ENCODE peak calls at places on chromosomes 7 and 10, in nine cellular contexts. One of them, this sample, is unnamed.

GRCh38 chr7:7304705-7305475 is 122.5 kb downstream of the C1GALT1 start:
- DNase-seq in PC-3: no peak
- DNase-seq in right cardiac atrium: no peak
- DNase-seq in breast epithelium: peak; percentile 22
- DNase-seq in GM06990: no peak
- DNase-seq in CD8-positive, alpha-beta T cell: no peak
- DNase-seq in tibial artery: no peak
- DNase-seq in brain microvascular endothelial cell: no peak
- DNase-seq in ovary: no peak
- DNase-seq in this sample: no peak

GRCh38 chr7:46565257-46565656 is 644.2 kb upstream of the IGFBP3 start:
- DNase-seq in PC-3: no peak
- DNase-seq in GM06990: no peak
- DNase-seq in CD8-positive, alpha-beta T cell: no peak
- DNase-seq in right cardiac atrium: no peak
- DNase-seq in tibial artery: no peak
- DNase-seq in ovary: no peak
- DNase-seq in breast epithelium: no peak
- DNase-seq in brain microvascular endothelial cell: no peak
- DNase-seq in this sample: no peak

GRCh38 chr7:100370303-100370702 is 3.0 kb upstream of the PILRA start:
- DNase-seq in PC-3: no peak
- DNase-seq in right cardiac atrium: no peak
- DNase-seq in breast epithelium: no peak
- DNase-seq in GM06990: no peak
- DNase-seq in CD8-positive, alpha-beta T cell: no peak
- DNase-seq in tibial artery: no peak
- DNase-seq in brain microvascular endothelial cell: no peak
- DNase-seq in ovary: no peak
- DNase-seq in this sample: no peak

GRCh38 chr7:67462781-67463191 is 466.2 kb downstream of the TYW1 start:
- DNase-seq in ovary: peak; percentile 69
- DNase-seq in breast epithelium: peak; percentile 49
- DNase-seq in GM06990: no peak
- DNase-seq in PC-3: no peak
- DNase-seq in right cardiac atrium: peak; percentile 50
- DNase-seq in tibial artery: no peak
- DNase-seq in brain microvascular endothelial cell: no peak
- DNase-seq in CD8-positive, alpha-beta T cell: no peak
- DNase-seq in this sample: no peak

GRCh38 chr10:29621161-29621560 is 13.6 kb downstream of the SVIL start:
- DNase-seq in right cardiac atrium: no peak
- DNase-seq in CD8-positive, alpha-beta T cell: no peak
- DNase-seq in ovary: peak; percentile 45
- DNase-seq in breast epithelium: peak; percentile 22
- DNase-seq in GM06990: no peak
- DNase-seq in PC-3: no peak
- DNase-seq in tibial artery: peak; percentile 90
- DNase-seq in brain microvascular endothelial cell: peak; percentile 77
- DNase-seq in this sample: no peak

GRCh38 chr10:92757066-92757716 is 67.4 kb downstream of the HHEX start:
- DNase-seq in PC-3: peak; percentile 55
- DNase-seq in CD8-positive, alpha-beta T cell: no peak
- DNase-seq in brain microvascular endothelial cell: peak; percentile 53
- DNase-seq in GM06990: peak; percentile 75
- DNase-seq in tibial artery: peak; percentile 97
- DNase-seq in right cardiac atrium: peak; percentile 94
- DNase-seq in ovary: peak; percentile 28
- DNase-seq in breast epithelium: peak; percentile 90
- DNase-seq in this sample: no peak

GRCh38 chr7:155833651-155834050 is 21.4 kb upstream of the SHH start:
- DNase-seq in ovary: no peak
- DNase-seq in right cardiac atrium: no peak
- DNase-seq in breast epithelium: no peak
- DNase-seq in GM06990: no peak
- DNase-seq in tibial artery: peak; percentile 45
- DNase-seq in PC-3: no peak
- DNase-seq in brain microvascular endothelial cell: no peak
- DNase-seq in CD8-positive, alpha-beta T cell: no peak
- DNase-seq in this sample: no peak

GRCh38 chr7:137081694-137082093 is 213.2 kb downstream of the CHRM2 start:
- DNase-seq in breast epithelium: no peak
- DNase-seq in PC-3: peak; percentile 35
- DNase-seq in tibial artery: peak; percentile 74
- DNase-seq in ovary: peak; percentile 74
- DNase-seq in GM06990: no peak
- DNase-seq in right cardiac atrium: peak; percentile 93
- DNase-seq in CD8-positive, alpha-beta T cell: no peak
- DNase-seq in brain microvascular endothelial cell: peak; percentile 77
- DNase-seq in this sample: no peak

GRCh38 chr7:83153419-83153818 is 9.3 kb downstream of the PCLO start:
- DNase-seq in CD8-positive, alpha-beta T cell: no peak
- DNase-seq in GM06990: no peak
- DNase-seq in PC-3: no peak
- DNase-seq in ovary: no peak
- DNase-seq in brain microvascular endothelial cell: no peak
- DNase-seq in tibial artery: no peak
- DNase-seq in right cardiac atrium: no peak
- DNase-seq in breast epithelium: no peak
- DNase-seq in this sample: no peak

GRCh38 chr7:1229956-1230355 is 2.7 kb upstream of the UNCX start:
- DNase-seq in CD8-positive, alpha-beta T cell: no peak
- DNase-seq in GM06990: no peak
- DNase-seq in tibial artery: no peak
- DNase-seq in brain microvascular endothelial cell: no peak
- DNase-seq in ovary: no peak
- DNase-seq in PC-3: no peak
- DNase-seq in right cardiac atrium: no peak
- DNase-seq in breast epithelium: no peak
- DNase-seq in this sample: no peak

GRCh38 chr7:73850212-73850611 is 7.9 kb upstream of the METTL27 start:
- DNase-seq in CD8-positive, alpha-beta T cell: no peak
- DNase-seq in breast epithelium: no peak
- DNase-seq in PC-3: no peak
- DNase-seq in brain microvascular endothelial cell: no peak
- DNase-seq in right cardiac atrium: no peak
- DNase-seq in ovary: no peak
- DNase-seq in GM06990: no peak
- DNase-seq in tibial artery: no peak
- DNase-seq in this sample: no peak

GRCh38 chr10:100364735-100365391 is 17.8 kb downstream of the SCD start:
- DNase-seq in brain microvascular endothelial cell: peak; percentile 60
- DNase-seq in breast epithelium: peak; percentile 87
- DNase-seq in right cardiac atrium: peak; percentile 91
- DNase-seq in PC-3: peak; percentile 86
- DNase-seq in tibial artery: peak; percentile 86
- DNase-seq in CD8-positive, alpha-beta T cell: no peak
- DNase-seq in ovary: peak; percentile 87
- DNase-seq in GM06990: no peak
- DNase-seq in this sample: no peak

DNA sequence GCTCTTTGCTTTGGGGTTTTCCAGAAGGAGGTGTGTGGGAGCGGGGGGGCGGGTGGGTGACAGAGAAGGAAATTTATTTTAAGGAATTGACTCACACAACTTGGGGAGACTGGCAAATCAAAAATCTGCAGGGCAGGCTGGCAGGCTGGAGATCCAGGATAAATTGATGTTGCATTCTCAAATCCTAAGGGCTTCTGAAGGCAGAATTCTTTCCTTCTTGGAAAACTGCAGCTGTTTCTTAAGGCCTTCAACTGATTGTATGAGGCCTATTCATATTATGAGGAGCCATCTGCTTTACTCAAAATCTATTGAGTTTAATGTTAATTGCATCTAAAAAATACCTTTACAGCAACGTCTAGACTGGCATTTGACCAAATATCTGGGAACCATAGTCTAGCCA is 1528.8 kb upstream of the LRRTM3 start:
- DNase-seq in brain microvascular endothelial cell: no peak
- DNase-seq in breast epithelium: no peak
- DNase-seq in GM06990: no peak
- DNase-seq in ovary: no peak
- DNase-seq in right cardiac atrium: no peak
- DNase-seq in tibial artery: no peak
- DNase-seq in CD8-positive, alpha-beta T cell: no peak
- DNase-seq in PC-3: no peak
- DNase-seq in this sample: no peak
- H3K27me3 ChIP-seq in brain microvascular endothelial cell: no peaks in the 10 kb centered on the region
- H3K27me3 ChIP-seq in breast epithelium: no peaks in the 10 kb centered on the region
- H3K27me3 ChIP-seq in GM06990: no peaks in the 10 kb centered on the region
- H3K27me3 ChIP-seq in ovary: no peaks in the 10 kb centered on the region
- H3K27me3 ChIP-seq in right cardiac atrium: no peaks in the 10 kb centered on the region
- H3K27me3 ChIP-seq in tibial artery: no peaks in the 10 kb centered on the region
- H3K27me3 ChIP-seq in CD8-positive, alpha-beta T cell: no peaks in the 10 kb centered on the region
- H3K27me3 ChIP-seq in PC-3: no peaks in the 10 kb centered on the region
- H3K27me3 ChIP-seq in this sample: no peaks in the 10 kb centered on the region

GRCh38 chr7:27914409-27914808 is 174.4 kb downstream of the TAX1BP1 start:
- DNase-seq in GM06990: no peak
- DNase-seq in ovary: no peak
- DNase-seq in right cardiac atrium: no peak
- DNase-seq in breast epithelium: no peak
- DNase-seq in CD8-positive, alpha-beta T cell: no peak
- DNase-seq in brain microvascular endothelial cell: no peak
- DNase-seq in tibial artery: no peak
- DNase-seq in PC-3: no peak
- DNase-seq in this sample: no peak
- H3K27me3 ChIP-seq in GM06990: no peaks in the 10 kb centered on the region
- H3K27me3 ChIP-seq in ovary: no peaks in the 10 kb centered on the region
- H3K27me3 ChIP-seq in right cardiac atrium: no peaks in the 10 kb centered on the region
- H3K27me3 ChIP-seq in breast epithelium: no peaks in the 10 kb centered on the region
- H3K27me3 ChIP-seq in CD8-positive, alpha-beta T cell: no peaks in the 10 kb centered on the region
- H3K27me3 ChIP-seq in brain microvascular endothelial cell: no peaks in the 10 kb centered on the region
- H3K27me3 ChIP-seq in tibial artery: no peaks in the 10 kb centered on the region
- H3K27me3 ChIP-seq in PC-3: no peaks in the 10 kb centered on the region
- H3K27me3 ChIP-seq in this sample: no peaks in the 10 kb centered on the region

DNA sequence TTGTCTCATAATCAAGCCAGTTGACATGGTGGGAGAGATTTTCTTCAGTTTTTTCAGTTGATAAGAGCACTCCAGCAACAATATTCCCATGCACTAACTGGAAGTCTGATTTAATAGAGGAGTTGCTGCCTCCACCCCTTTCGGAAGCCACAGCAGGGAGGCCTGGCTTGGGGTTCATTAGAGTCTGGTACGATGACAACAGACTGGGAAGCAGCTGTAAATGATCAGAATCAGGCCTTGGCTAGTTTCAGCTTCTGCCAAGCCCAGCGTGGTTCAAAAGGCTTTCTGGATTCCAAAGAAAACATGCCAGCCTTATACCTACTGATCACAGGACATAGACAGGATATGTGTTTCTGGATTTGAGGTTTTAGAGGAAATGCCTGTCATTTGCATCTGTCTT is 274.0 kb downstream of the CSTF2T start:
- DNase-seq in right cardiac atrium: peak; percentile 70
- DNase-seq in CD8-positive, alpha-beta T cell: no peak
- DNase-seq in brain microvascular endothelial cell: no peak
- DNase-seq in tibial artery: no peak
- DNase-seq in GM06990: no peak
- DNase-seq in PC-3: no peak
- DNase-seq in ovary: no peak
- DNase-seq in breast epithelium: no peak
- DNase-seq in this sample: no peak
- H3K27me3 ChIP-seq in right cardiac atrium: no peaks in the 10 kb centered on the region
- H3K27me3 ChIP-seq in CD8-positive, alpha-beta T cell: no peaks in the 10 kb centered on the region
- H3K27me3 ChIP-seq in brain microvascular endothelial cell: no peaks in the 10 kb centered on the region
- H3K27me3 ChIP-seq in tibial artery: no peaks in the 10 kb centered on the region
- H3K27me3 ChIP-seq in GM06990: no peaks in the 10 kb centered on the region
- H3K27me3 ChIP-seq in PC-3: no peaks in the 10 kb centered on the region
- H3K27me3 ChIP-seq in ovary: no peaks in the 10 kb centered on the region
- H3K27me3 ChIP-seq in breast epithelium: no peaks in the 10 kb centered on the region
- H3K27me3 ChIP-seq in this sample: no peaks in the 10 kb centered on the region

GRCh38 chr7:27213150-27213903 is 13.4 kb upstream of the HOXA13 start:
- DNase-seq in GM06990: no peak
- DNase-seq in CD8-positive, alpha-beta T cell: no peak
- DNase-seq in right cardiac atrium: no peak
- DNase-seq in brain microvascular endothelial cell: no peak
- DNase-seq in tibial artery: peak; percentile 47
- DNase-seq in breast epithelium: no peak
- DNase-seq in PC-3: no peak
- DNase-seq in ovary: no peak
- DNase-seq in this sample: no peak

GRCh38 chr7:27214587-27214950 is 14.7 kb upstream of the HOXA13 start:
- DNase-seq in GM06990: no peak
- DNase-seq in ovary: no peak
- DNase-seq in CD8-positive, alpha-beta T cell: no peak
- DNase-seq in right cardiac atrium: no peak
- DNase-seq in brain microvascular endothelial cell: no peak
- DNase-seq in PC-3: no peak
- DNase-seq in tibial artery: no peak
- DNase-seq in breast epithelium: no peak
- DNase-seq in this sample: no peak

GRCh38 chr7:27212587-27213149 is 12.8 kb upstream of the HOXA13 start:
- DNase-seq in GM06990: no peak
- DNase-seq in right cardiac atrium: no peak
- DNase-seq in PC-3: no peak
- DNase-seq in ovary: no peak
- DNase-seq in breast epithelium: no peak
- DNase-seq in CD8-positive, alpha-beta T cell: no peak
- DNase-seq in tibial artery: peak; percentile 37
- DNase-seq in brain microvascular endothelial cell: no peak
- DNase-seq in this sample: no peak

GRCh38 chr7:27215356-27215755 is 15.5 kb upstream of the HOXA13 start:
- DNase-seq in tibial artery: no peak
- DNase-seq in right cardiac atrium: no peak
- DNase-seq in GM06990: no peak
- DNase-seq in ovary: no peak
- DNase-seq in brain microvascular endothelial cell: no peak
- DNase-seq in breast epithelium: no peak
- DNase-seq in PC-3: no peak
- DNase-seq in CD8-positive, alpha-beta T cell: no peak
- DNase-seq in this sample: no peak

GRCh38 chr7:27213904-27214586 is 14.2 kb upstream of the HOXA13 start:
- DNase-seq in brain microvascular endothelial cell: no peak
- DNase-seq in GM06990: no peak
- DNase-seq in breast epithelium: no peak
- DNase-seq in right cardiac atrium: no peak
- DNase-seq in CD8-positive, alpha-beta T cell: no peak
- DNase-seq in ovary: no peak
- DNase-seq in PC-3: no peak
- DNase-seq in tibial artery: no peak
- DNase-seq in this sample: no peak
- H3K27me3 ChIP-seq in brain microvascular endothelial cell: peaks cover 87% of the 10 kb centered on the region
- H3K27me3 ChIP-seq in GM06990: no peaks in the 10 kb centered on the region
- H3K27me3 ChIP-seq in breast epithelium: peaks cover 64% of the 10 kb centered on the region
- H3K27me3 ChIP-seq in right cardiac atrium: peaks cover 6% of the 10 kb centered on the region
- H3K27me3 ChIP-seq in CD8-positive, alpha-beta T cell: peaks cover 49% of the 10 kb centered on the region
- H3K27me3 ChIP-seq in ovary: no peaks in the 10 kb centered on the region
- H3K27me3 ChIP-seq in PC-3: no peaks in the 10 kb centered on the region
- H3K27me3 ChIP-seq in tibial artery: peaks cover 4% of the 10 kb centered on the region
- H3K27me3 ChIP-seq in this sample: peaks cover 87% of the 10 kb centered on the region